ENCODE peak calls at places on chromosomes 2 and 18, in seven cellular contexts. S, L, M, B, J, T and A are unnamed samples.

GRCh38 chr2:99337931-99338580 is 867 bp downstream of the EIF5B start:
- DNase-seq in S (peak), J (no peak), M (peak), T (no peak), L (no peak), B (peak), A (peak)

GRCh38 chr2:152861349-152861942 is 143.0 kb downstream of the ARL6IP6 start:
- DNase-seq in J (no peak), S (peak), T (no peak), L (no peak), B (peak), M (no peak), A (peak)

GRCh38 chr2:46447649-46448048 is 31.7 kb upstream of the TMEM247 start:
- DNase-seq in L (no peak), M (no peak), S (no peak), B (no peak), J (no peak), T (no peak), A (no peak)

GRCh38 chr2:113136828-113137775 is 9.7 kb downstream of the IL1RN start:
- DNase-seq in S (peak), L (no peak), J (no peak), T (no peak), M (no peak), B (peak), A (peak)

GRCh38 chr2:75292826-75293225 is 93.5 kb upstream of the TACR1 start:
- DNase-seq in T (peak), B (peak), L (no peak), J (no peak), S (no peak), M (no peak), A (no peak)

GRCh38 chr2:197281421-197281820 is 29.2 kb downstream of the ANKRD44 start:
- DNase-seq in B (no peak), L (no peak), M (no peak), T (no peak), S (peak), J (no peak), A (no peak)

GRCh38 chr18:35635171-35635570 is 53.6 kb downstream of the GALNT1 start:
- DNase-seq in S (no peak), T (no peak), J (no peak), B (peak), M (no peak), L (no peak), A (no peak)

GRCh38 chr2:189559579-189560272 is 20.9 kb downstream of the SLC40A1 start:
- DNase-seq in L (no peak), T (no peak), J (no peak), S (peak), M (no peak), B (peak), A (no peak)

GRCh38 chr2:84946204-84947009 is 24.6 kb upstream of the KCMF1 start:
- DNase-seq in S (peak), M (peak), B (peak), T (no peak), L (peak), J (peak), A (no peak)

GRCh38 chr2:95024960-95025405 is 525 bp upstream of the MAL start:
- DNase-seq in J (peak), L (no peak), S (no peak), B (peak), M (no peak), T (no peak), A (no peak)

GRCh38 chr2:234797566-234798250 is 154.1 kb upstream of the SH3BP4 start:
- DNase-seq in T (no peak), M (no peak), B (peak), S (no peak), L (no peak), J (no peak), A (peak)

GRCh38 chr18:47595816-47596501 is 334.5 kb downstream of the SMAD2 start:
- DNase-seq in M (no peak), S (no peak), L (no peak), J (no peak), T (no peak), B (no peak), A (no peak)

GRCh38 chr2:165891943-165892342 is 61.6 kb downstream of the TTC21B start:
- DNase-seq in L (no peak), S (no peak), M (no peak), T (no peak), J (no peak), B (no peak), A (no peak)

GRCh38 chr2:197937804-197938203 is 133.4 kb downstream of the PLCL1 start:
- DNase-seq in M (no peak), L (no peak), B (no peak), T (no peak), J (no peak), S (peak), A (no peak)

GRCh38 chr2:185919155-185919554 is 180.6 kb downstream of the FSIP2 start:
- DNase-seq in L (no peak), T (no peak), J (no peak), B (peak), S (no peak), M (no peak), A (no peak)

GRCh38 chr2:40451926-40452605 is at the start of gene SLC8A1:
- DNase-seq in J (no peak), M (no peak), L (peak), B (peak), T (no peak), S (peak), A (no peak)

GRCh38 chr2:211367252-211367651 is 810.9 kb downstream of the CPS1 start:
- DNase-seq in B (no peak), S (no peak), J (no peak), T (no peak), M (no peak), L (no peak), A (no peak)

GRCh38 chr2:225157052-225157451 is 114.8 kb upstream of the DOCK10 start:
- DNase-seq in S (no peak), T (no peak), B (no peak), L (no peak), M (no peak), J (no peak), A (no peak)

GRCh38 chr2:120884406-120885290 is 149.0 kb downstream of the GLI2 start:
- DNase-seq in J (no peak), S (no peak), L (peak), B (no peak), M (no peak), T (no peak), A (no peak)

GRCh38 chr18:74457743-74458465 is 796 bp upstream of the DIPK1C start:
- DNase-seq in M (no peak), T (no peak), L (no peak), B (no peak), S (no peak), J (no peak), A (no peak)

GRCh38 chr2:163182764-163183354 is 344.3 kb upstream of the KCNH7 start:
- DNase-seq in J (no peak), M (no peak), S (no peak), L (no peak), T (no peak), B (peak), A (no peak)

GRCh38 chr2:68807821-68808266 is 63.4 kb downstream of the BMP10 start:
- DNase-seq in B (peak), S (peak), T (no peak), M (no peak), L (no peak), J (no peak), A (peak)

GRCh38 chr18:58991127-58991798 is 126.6 kb downstream of the ZNF532 start:
- DNase-seq in T (no peak), J (no peak), M (no peak), S (no peak), L (no peak), B (peak), A (no peak)

GRCh38 chr2:204005940-204006721 is 69.6 kb downstream of the ICOS start:
- DNase-seq in J (no peak), B (no peak), S (no peak), M (no peak), T (no peak), L (no peak), A (no peak)

GRCh38 chr2:8252997-8253694 is 428.7 kb upstream of the ID2 start:
- DNase-seq in M (no peak), S (peak), T (no peak), L (no peak), B (no peak), J (no peak), A (no peak)

GRCh38 chr18:25516121-25516520 is 164.2 kb upstream of the ZNF521 start:
- DNase-seq in S (no peak), T (no peak), B (no peak), L (no peak), M (no peak), J (no peak), A (no peak)

GRCh38 chr2:59584958-59585357 is 968.5 kb downstream of the BCL11A start:
- DNase-seq in S (peak), M (no peak), B (no peak), T (no peak), L (no peak), J (no peak), A (peak)

GRCh38 chr2:240643811-240644150 is 18.5 kb downstream of the GPR35 start:
- DNase-seq in B (no peak), T (no peak), J (no peak), L (no peak), M (no peak), S (no peak), A (no peak)

GRCh38 chr2:12167525-12168317 is 421.3 kb downstream of the LPIN1 start:
- DNase-seq in L (no peak), B (no peak), J (no peak), T (no peak), S (no peak), M (no peak), A (no peak)

GRCh38 chr2:3168230-3168891 is 209.3 kb downstream of the EIPR1 start:
- DNase-seq in L (peak), J (no peak), S (no peak), M (no peak), B (peak), T (peak), A (no peak)

GRCh38 chr18:58788971-58789797 is 75.5 kb upstream of the ZNF532 start:
- DNase-seq in L (no peak), B (peak), S (no peak), M (no peak), T (no peak), J (no peak), A (no peak)

GRCh38 chr2:218401834-218402370 is 2.2 kb downstream of the CTDSP1 start:
- DNase-seq in L (peak), T (no peak), J (peak), B (no peak), M (no peak), S (peak), A (no peak)
- H3K4me3 ChIP-seq in L (peak), T (peak), J (no peak), B (peak), M (peak), S (peak), A (no peak)

DNA sequence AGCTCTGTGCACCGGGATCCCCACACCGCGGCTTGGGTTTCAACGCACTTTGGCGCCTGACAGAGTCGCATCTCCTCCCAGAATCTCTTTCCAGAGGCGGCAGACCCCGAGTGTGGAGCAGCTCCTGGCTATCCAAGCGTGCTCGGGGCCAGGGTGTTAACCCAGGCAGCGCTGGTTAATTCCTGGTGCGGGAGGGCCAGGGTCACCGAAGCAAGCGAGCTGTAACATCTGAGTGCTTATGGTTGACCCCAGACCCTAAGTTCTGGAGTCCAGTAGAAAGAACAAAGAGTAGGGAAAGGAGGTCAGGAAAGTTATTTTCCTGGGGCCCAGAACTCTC is 566 bp upstream of the OSR1 start:
- DNase-seq in M (no peak), J (no peak), L (no peak), T (no peak), B (no peak), S (no peak), A (no peak)
- H3K4me3 ChIP-seq in M (no peak), J (no peak), L (peak), T (peak), B (peak), S (no peak), A (no peak)

GRCh38 chr2:157302492-157303099 is 23.0 kb downstream of the ERMN start:
- DNase-seq in B (peak), T (no peak), L (no peak), J (no peak), M (peak), S (peak), A (peak)

GRCh38 chr2:157303612-157304011 is 22.0 kb downstream of the ERMN start:
- DNase-seq in L (no peak), T (no peak), J (no peak), S (no peak), M (no peak), B (no peak), A (no peak)

GRCh38 chr2:157304811-157305712 is 20.6 kb downstream of the ERMN start:
- DNase-seq in T (no peak), L (no peak), S (no peak), B (peak), J (no peak), M (no peak), A (no peak)

GRCh38 chr2:157307021-157307420 is 18.6 kb downstream of the ERMN start:
- DNase-seq in S (no peak), T (no peak), M (no peak), L (no peak), B (peak), J (no peak), A (no peak)

DNA sequence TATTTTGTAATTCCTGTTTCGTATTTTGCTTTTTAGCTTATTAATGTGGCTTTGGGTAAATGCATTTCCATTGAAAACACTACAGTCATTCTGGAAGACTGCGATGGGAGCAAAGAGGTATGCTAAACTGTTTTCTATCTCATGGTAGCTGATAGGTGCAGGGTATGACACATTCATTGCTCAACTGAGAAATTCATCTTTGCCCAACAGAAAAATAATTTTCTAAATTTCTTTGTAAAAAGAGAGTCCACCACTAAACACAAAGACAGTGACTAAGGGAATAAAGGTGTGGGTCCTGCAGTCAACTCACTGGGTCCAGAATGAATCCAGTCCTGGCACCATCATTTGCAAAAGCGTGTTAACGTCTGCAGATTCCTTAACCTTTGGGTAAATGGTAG is 19.9 kb downstream of the ERMN start:
- DNase-seq in L (no peak), M (no peak), J (no peak), S (no peak), B (peak), T (no peak), A (no peak)
- H3K4me3 ChIP-seq in L (no peak), M (no peak), J (no peak), S (no peak), B (no peak), T (no peak), A (no peak)

GRCh38 chr2:64455545-64455944 is 1.6 kb downstream of the LGALSL start:
- DNase-seq in S (peak), J (no peak), B (no peak), T (no peak), M (no peak), L (no peak), A (no peak)
- H3K4me3 ChIP-seq in S (no peak), J (no peak), B (no peak), T (no peak), M (no peak), L (no peak), A (no peak)

DNA sequence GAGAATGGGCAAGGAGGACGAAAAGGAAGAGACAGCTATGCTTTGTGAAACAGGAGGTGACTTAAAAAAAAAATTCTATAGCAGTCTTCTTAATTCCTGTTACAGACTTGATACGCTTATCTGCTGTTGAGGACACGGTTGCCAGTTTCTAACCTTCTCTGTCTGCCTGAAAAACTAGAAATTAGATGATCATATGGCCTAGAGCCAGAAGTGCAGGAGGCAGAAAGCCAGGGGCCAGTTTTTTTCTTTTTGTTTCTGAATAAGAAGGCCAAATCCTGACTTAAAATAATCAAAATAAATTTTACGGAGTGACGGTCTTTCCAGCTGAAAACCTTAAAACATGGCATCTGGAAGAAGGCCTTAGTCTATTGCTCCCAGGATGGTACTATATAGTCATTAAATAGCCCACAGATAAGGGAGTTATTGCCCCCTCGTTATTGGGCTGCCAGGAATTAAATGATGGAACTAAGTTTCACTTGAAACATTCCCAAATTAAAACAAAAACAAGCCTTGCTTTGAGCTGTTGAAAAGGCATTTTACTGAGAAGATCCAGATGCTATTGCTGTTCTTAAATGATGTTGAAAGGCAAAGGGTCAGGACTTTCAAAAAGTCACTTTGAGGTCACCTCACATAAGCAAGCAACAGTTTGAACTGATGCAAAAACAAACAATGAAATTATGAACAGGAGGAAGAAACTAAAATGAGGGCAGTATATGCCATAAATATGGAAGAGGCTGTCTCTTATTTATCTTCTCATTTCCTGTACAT is 1.9 kb upstream of the AMMECR1L start:
- DNase-seq in T (no peak), B (peak), J (no peak), M (no peak), S (no peak), L (no peak), A (no peak)
- H3K4me3 ChIP-seq in T (peak), B (peak), J (no peak), M (no peak), S (peak), L (peak), A (peak)

GRCh38 chr2:42965910-42966309 is 173.5 kb upstream of the HAAO start:
- DNase-seq in B (no peak), M (no peak), S (no peak), J (no peak), T (no peak), L (peak), A (no peak)

GRCh38 chr2:42963452-42964068 is 171.2 kb upstream of the HAAO start:
- DNase-seq in M (no peak), T (no peak), S (no peak), J (no peak), L (peak), B (no peak), A (no peak)

GRCh38 chr2:42962521-42962953 is 170.2 kb upstream of the HAAO start:
- DNase-seq in T (no peak), S (no peak), L (no peak), B (no peak), M (no peak), J (peak), A (no peak)

GRCh38 chr2:42964444-42965081 is 172.2 kb upstream of the HAAO start:
- DNase-seq in L (peak), M (no peak), S (peak), B (peak), T (peak), J (peak), A (no peak)

DNA sequence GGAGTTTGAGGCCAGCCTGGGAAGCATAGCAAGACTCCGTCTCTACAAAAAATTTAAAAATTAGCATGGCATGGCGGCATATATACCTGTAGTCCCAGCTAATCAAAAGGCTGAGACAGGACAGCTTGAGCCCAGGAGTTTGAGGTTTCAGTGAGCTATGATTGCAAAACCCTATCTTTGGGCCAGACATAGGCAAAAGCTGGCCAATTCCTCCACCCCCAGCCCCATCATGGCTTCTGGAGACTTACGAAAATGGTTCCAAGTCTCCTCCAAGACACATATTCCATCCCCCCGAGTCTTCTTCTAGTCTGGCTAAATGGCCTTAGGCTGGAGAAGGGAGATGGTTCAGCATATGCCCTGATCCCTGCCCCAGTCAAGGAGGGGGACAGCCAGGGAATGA is 172.8 kb upstream of the HAAO start:
- DNase-seq in M (no peak), J (no peak), B (no peak), T (no peak), S (no peak), L (peak), A (no peak)
- H3K4me3 ChIP-seq in M (no peak), J (no peak), B (no peak), T (no peak), S (no peak), L (no peak), A (no peak)

GRCh38 chr2:119523959-119524694 is at the start of gene SCTR:
- DNase-seq in S (no peak), T (no peak), L (no peak), B (no peak), M (no peak), J (no peak), A (no peak)

GRCh38 chr2:119522561-119523110 is 1.6 kb downstream of the SCTR start:
- DNase-seq in T (no peak), S (no peak), M (no peak), B (no peak), L (no peak), J (no peak), A (no peak)

GRCh38 chr2:119521437-119521825 is 2.9 kb downstream of the SCTR start:
- DNase-seq in S (no peak), B (no peak), M (no peak), L (no peak), T (no peak), J (no peak), A (no peak)

GRCh38 chr2:119525574-119525973 is 1.3 kb upstream of the SCTR start:
- DNase-seq in J (no peak), S (no peak), L (no peak), B (no peak), T (no peak), M (no peak), A (no peak)

GRCh38 chr2:119523383-119523958 is 812 bp downstream of the SCTR start:
- DNase-seq in J (no peak), B (no peak), L (no peak), M (no peak), S (no peak), T (no peak), A (no peak)
- H3K4me3 ChIP-seq in J (no peak), B (no peak), L (no peak), M (no peak), S (no peak), T (no peak), A (no peak)